ENCODE peak calls at places on chromosomes 11 and 22, in seven cellular contexts. V is IMR-90, Q is endothelial cell, I is left cardiac atrium, P is AML-193, X is endothelial cell of umbilical vein, L is left ventricle myocardium inferior. F is an unnamed sample.

GRCh38 chr11:35619754-35620640 is 1.7 kb downstream of the FJX1 start:
- DNase-seq in V (peak), Q (peak), I (peak), P (no peak), X (peak), L (peak), F (no peak)

GRCh38 chr11:75565221-75565814 is 3.3 kb downstream of the SERPINH1 start:
- DNase-seq in V (peak), Q (no peak), I (peak), P (no peak), X (peak), L (peak), F (no peak)

GRCh38 chr11:2538951-2539735 is 94.3 kb downstream of the KCNQ1 start:
- DNase-seq in V (no peak), Q (no peak), I (peak), P (no peak), X (no peak), L (peak), F (no peak)

GRCh38 chr11:59259867-59260475 is 47.2 kb upstream of the MPEG1 start:
- DNase-seq in V (no peak), Q (no peak), I (no peak), P (no peak), X (no peak), L (no peak), F (no peak)

GRCh38 chr22:50016988-50017700 is 4.6 kb upstream of the IL17REL start:
- DNase-seq in V (no peak), Q (no peak), I (no peak), P (no peak), X (no peak), L (peak), F (no peak)

GRCh38 chr22:33652596-33652995 is 267.7 kb downstream of the LARGE1 start:
- DNase-seq in V (peak), Q (no peak), I (no peak), P (no peak), X (no peak), L (no peak), F (no peak)

GRCh38 chr22:34055525-34056200 is 135.4 kb upstream of the LARGE1 start:
- DNase-seq in V (no peak), Q (no peak), I (peak), P (no peak), X (no peak), L (no peak), F (no peak)

GRCh38 chr11:64013141-64013896 is 22.4 kb upstream of the FLRT1 start:
- DNase-seq in V (no peak), Q (no peak), I (no peak), P (no peak), X (no peak), L (no peak), F (no peak)

GRCh38 chr11:78138694-78139421 is 568 bp downstream of the ALG8 start:
- DNase-seq in V (peak), Q (peak), I (no peak), P (peak), X (no peak), L (no peak), F (no peak)

GRCh38 chr11:65551572-65552398 is 6.4 kb downstream of the LTBP3 start:
- DNase-seq in V (peak), Q (peak), I (no peak), P (peak), X (peak), L (peak), F (peak)

GRCh38 chr11:57482782-57483569 is 22.6 kb downstream of the RTN4RL2 start:
- DNase-seq in V (peak), Q (peak), I (no peak), P (no peak), X (peak), L (peak), F (peak)

GRCh38 chr11:118226294-118226693 is 1.5 kb upstream of the JAML start:
- DNase-seq in V (no peak), Q (no peak), I (no peak), P (no peak), X (peak), L (no peak), F (no peak)

GRCh38 chr11:101567086-101567485 is 16.7 kb downstream of the TRPC6 start:
- DNase-seq in V (no peak), Q (no peak), I (no peak), P (no peak), X (no peak), L (no peak), F (no peak)

GRCh38 chr22:50146440-50147228 is 23.9 kb upstream of the PANX2 start:
- DNase-seq in V (peak), Q (no peak), I (peak), P (no peak), X (no peak), L (peak), F (no peak)

GRCh38 chr11:130899106-130899505 is 17.2 kb downstream of the SNX19 start:
- DNase-seq in V (no peak), Q (no peak), I (no peak), P (no peak), X (no peak), L (no peak), F (no peak)

GRCh38 chr11:58575377-58576020 is at the start of gene LPXN:
- DNase-seq in V (peak), Q (no peak), I (no peak), P (peak), X (peak), L (no peak), F (peak)

GRCh38 chr11:117876341-117877119 is at the start of gene FXYD6:
- DNase-seq in V (no peak), Q (peak), I (peak), P (no peak), X (no peak), L (peak), F (no peak)

GRCh38 chr11:119316017-119316728 is 757 bp downstream of the MCAM start:
- DNase-seq in V (no peak), Q (no peak), I (peak), P (no peak), X (peak), L (peak), F (no peak)

GRCh38 chr22:46321387-46321775 is 14.1 kb upstream of the TRMU start:
- DNase-seq in V (no peak), Q (no peak), I (peak), P (no peak), X (no peak), L (no peak), F (no peak)

GRCh38 chr11:120339394-120339890 is 3.2 kb downstream of the ARHGEF12 start:
- DNase-seq in V (peak), Q (peak), I (peak), P (no peak), X (peak), L (no peak), F (no peak)

GRCh38 chr11:5383576-5383975 is at the start of gene OR51M1:
- DNase-seq in V (no peak), Q (no peak), I (no peak), P (no peak), X (no peak), L (no peak), F (no peak)

GRCh38 chr11:120197254-120197891 is 13.5 kb upstream of the OAF start:
- DNase-seq in V (no peak), Q (no peak), I (no peak), P (no peak), X (no peak), L (no peak), F (no peak)

GRCh38 chr11:87473174-87473573 is 435.4 kb downstream of the TMEM135 start:
- DNase-seq in V (peak), Q (no peak), I (no peak), P (no peak), X (no peak), L (peak), F (no peak)

GRCh38 chr11:29018631-29019030 is 910.4 kb downstream of the METTL15 start:
- DNase-seq in V (peak), Q (no peak), I (no peak), P (no peak), X (peak), L (no peak), F (no peak)

GRCh38 chr11:9137293-9138132 is 46.1 kb upstream of the SCUBE2 start:
- DNase-seq in V (peak), Q (peak), I (peak), P (peak), X (peak), L (peak), F (peak)

GRCh38 chr11:61771995-61772455 is 19.6 kb downstream of the MYRF start:
- DNase-seq in V (no peak), Q (no peak), I (no peak), P (no peak), X (no peak), L (no peak), F (no peak)

GRCh38 chr22:38724926-38725571 is 19.3 kb downstream of the GTPBP1 start:
- DNase-seq in V (peak), Q (peak), I (no peak), P (peak), X (peak), L (no peak), F (no peak)

GRCh38 chr22:30947821-30948454 is 20.6 kb downstream of the MORC2 start:
- DNase-seq in V (peak), Q (no peak), I (no peak), P (peak), X (peak), L (no peak), F (no peak)

GRCh38 chr11:9459573-9460321 is 1.1 kb upstream of the ZNF143 start:
- DNase-seq in V (peak), Q (no peak), I (peak), P (peak), X (peak), L (no peak), F (peak)

GRCh38 chr11:1310772-1311468 is 1.5 kb upstream of the TOLLIP start:
- DNase-seq in V (no peak), Q (no peak), I (no peak), P (peak), X (no peak), L (no peak), F (peak)

GRCh38 chr11:20002312-20003216 is 157.7 kb downstream of the DBX1 start:
- DNase-seq in V (no peak), Q (no peak), I (no peak), P (no peak), X (no peak), L (no peak), F (no peak)

GRCh38 chr11:19193916-19194315 is 7.9 kb downstream of the CSRP3 start:
- DNase-seq in V (no peak), Q (no peak), I (no peak), P (no peak), X (peak), L (no peak), F (no peak)

GRCh38 chr22:33521879-33522665 is 398.2 kb downstream of the LARGE1 start:
- DNase-seq in V (no peak), Q (no peak), I (no peak), P (no peak), X (no peak), L (no peak), F (no peak)

GRCh38 chr11:108199446-108200321 is 22.8 kb downstream of the NPAT start:
- DNase-seq in V (peak), Q (no peak), I (no peak), P (peak), X (no peak), L (no peak), F (no peak)

F was measured in memory B cell.